ENCODE peak calls at places on chromosomes 6 and 20, in eight cellular contexts. B, G, H, Y, K, N, Q and W are unnamed samples.

GRCh38 chr6:150057501-150057951 is 11.4 kb downstream of the ULBP3 start:
- DNase-seq in K (no peak), Q (no peak), B (no peak), G (no peak), N (no peak), Y (no peak), H (no peak), W (no peak)

GRCh38 chr6:26538936-26539615 is 910 bp downstream of the HMGN4 start:
- DNase-seq in Q (no peak), Y (no peak), N (no peak), K (no peak), G (no peak), B (no peak), H (no peak), W (no peak)

GRCh38 chr6:50819527-50819905 is 845 bp downstream of the TFAP2B start:
- DNase-seq in N (no peak), K (no peak), Y (peak), B (no peak), H (peak), G (no peak), Q (peak), W (no peak)

GRCh38 chr20:63586797-63587196 is 12.8 kb upstream of the HELZ2 start:
- DNase-seq in Q (no peak), H (no peak), N (no peak), G (no peak), Y (no peak), K (no peak), B (no peak), W (no peak)

GRCh38 chr6:127117979-127118504 is 429 bp upstream of the RSPO3 start:
- DNase-seq in B (peak), Y (no peak), H (no peak), Q (peak), G (no peak), N (no peak), K (no peak), W (no peak)

GRCh38 chr6:2688416-2689064 is 62.2 kb downstream of the MYLK4 start:
- DNase-seq in B (no peak), Q (no peak), N (peak), K (peak), H (no peak), G (no peak), Y (peak), W (peak)

GRCh38 chr20:62953839-62954703 is 1.6 kb downstream of the SLC17A9 start:
- DNase-seq in K (peak), Q (no peak), G (peak), Y (peak), H (peak), N (peak), B (peak), W (peak)

GRCh38 chr6:42727627-42728026 is 5.2 kb upstream of the PRPH2 start:
- DNase-seq in G (no peak), Q (no peak), H (no peak), N (no peak), B (peak), K (no peak), Y (no peak), W (no peak)

GRCh38 chr20:11686900-11687543 is 230.7 kb upstream of the BTBD3 start:
- DNase-seq in Y (peak), G (peak), H (no peak), K (peak), Q (peak), B (peak), N (peak), W (no peak)

GRCh38 chr6:7446644-7447325 is 57.2 kb downstream of the RIOK1 start:
- DNase-seq in H (no peak), B (peak), N (no peak), K (no peak), G (no peak), Y (no peak), Q (no peak), W (no peak)

GRCh38 chr6:39102821-39103136 is 12.2 kb downstream of the SAYSD1 start:
- DNase-seq in N (no peak), H (no peak), K (no peak), B (no peak), G (no peak), Q (no peak), Y (no peak), W (no peak)

GRCh38 chr6:10526156-10526555 is 5.0 kb downstream of the GCNT2 start:
- DNase-seq in H (no peak), B (no peak), G (no peak), N (peak), K (no peak), Y (no peak), Q (no peak), W (no peak)

DNA sequence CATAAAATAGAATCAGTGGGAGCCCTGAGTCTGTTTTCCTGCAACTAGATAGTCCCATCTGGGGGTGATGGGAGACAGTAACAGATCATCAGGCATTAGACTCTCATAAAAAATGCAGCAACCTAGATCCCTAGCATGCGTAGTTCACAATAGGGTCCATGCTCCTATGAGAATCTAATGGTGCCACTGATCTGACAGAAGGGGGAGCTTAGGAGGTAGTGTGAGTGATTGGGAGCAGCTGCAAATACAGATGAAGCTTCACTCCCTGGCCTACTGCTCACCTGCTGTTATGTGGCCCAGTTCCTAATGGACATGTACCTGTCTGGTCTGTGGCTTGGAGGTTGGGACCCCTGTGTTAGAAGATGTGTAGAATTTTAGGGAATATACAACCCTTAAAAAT is 904.5 kb upstream of the EPHA7 start:
- DNase-seq in N (no peak), Q (no peak), H (no peak), B (no peak), Y (no peak), K (no peak), G (no peak), W (no peak)
- TF ChIP-seq CTCF in N (no peak), Q (no peak), H (peak), B (no peak), Y (no peak), K (no peak), G (peak), W (no peak)

GRCh38 chr6:46677314-46677654 is 10.4 kb upstream of the TDRD6 start:
- DNase-seq in B (no peak), H (no peak), K (no peak), Q (no peak), N (no peak), Y (no peak), G (no peak), W (no peak)
- TF ChIP-seq CTCF in B (no peak), H (peak), K (peak), Q (no peak), N (peak), Y (peak), G (no peak), W (no peak)

GRCh38 chr20:46558511-46558959 is 8.1 kb upstream of the OCSTAMP start:
- DNase-seq in N (peak), H (no peak), K (peak), G (no peak), Q (no peak), B (no peak), Y (peak), W (peak)

GRCh38 chr20:46559001-46559400 is 8.5 kb upstream of the OCSTAMP start:
- DNase-seq in B (no peak), G (no peak), H (no peak), Q (no peak), Y (no peak), K (no peak), N (no peak), W (no peak)

GRCh38 chr20:46562009-46562372 is 11.5 kb upstream of the OCSTAMP start:
- DNase-seq in Q (no peak), H (no peak), K (no peak), B (no peak), N (no peak), Y (no peak), G (no peak), W (no peak)

GRCh38 chr20:46557231-46557956 is 6.9 kb upstream of the OCSTAMP start:
- DNase-seq in K (peak), Y (peak), G (no peak), N (no peak), H (no peak), Q (no peak), B (no peak), W (peak)

GRCh38 chr20:46559685-46560440 is 9.4 kb upstream of the OCSTAMP start:
- DNase-seq in Y (no peak), B (no peak), G (no peak), K (no peak), N (no peak), H (no peak), Q (no peak), W (no peak)
- TF ChIP-seq CTCF in Y (no peak), B (no peak), G (peak), K (peak), N (no peak), H (no peak), Q (no peak), W (peak)

DNA sequence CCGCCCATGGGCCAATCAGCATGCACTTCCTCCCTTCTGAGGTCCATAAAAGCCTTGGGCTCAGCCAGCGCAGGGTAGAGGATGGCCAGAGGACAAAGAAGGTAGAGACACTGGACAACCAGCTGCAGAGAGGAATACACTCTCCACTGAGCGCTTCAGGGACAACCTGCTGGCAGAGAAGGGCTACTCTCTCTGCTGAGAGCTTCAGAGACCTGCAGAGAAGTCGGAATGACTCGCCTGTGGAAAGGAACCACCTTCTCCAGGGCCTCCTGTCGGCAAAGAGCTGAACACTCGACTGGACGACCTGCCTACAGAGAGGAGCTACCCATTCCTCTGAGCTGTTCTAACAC is 31.4 kb upstream of the SLA2 start:
- DNase-seq in K (no peak), N (no peak), H (no peak), B (no peak), Y (no peak), G (no peak), Q (no peak), W (no peak)
- TF ChIP-seq CTCF in K (no peak), N (no peak), H (peak), B (no peak), Y (no peak), G (no peak), Q (no peak), W (no peak)

DNA sequence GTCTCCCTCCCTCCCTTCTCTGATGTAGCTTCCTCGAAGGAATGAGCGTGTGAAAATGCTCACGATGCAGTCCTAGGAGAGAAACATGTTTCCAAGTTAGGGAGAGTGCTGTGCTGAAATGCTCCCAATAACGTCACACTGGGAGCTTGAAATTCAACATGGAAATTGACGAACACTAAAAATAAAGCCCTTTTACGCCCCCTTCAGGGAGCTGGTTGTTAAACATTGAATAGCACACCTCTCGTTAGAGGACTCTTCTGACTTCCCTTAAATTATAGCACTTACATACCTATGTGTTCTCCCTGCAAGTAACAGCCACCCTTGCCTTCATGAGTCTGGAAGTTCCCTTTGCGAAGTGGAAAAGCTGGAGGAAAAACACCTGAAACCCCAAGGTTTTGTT is 88.6 kb downstream of the BFSP1 start:
- DNase-seq in G (no peak), K (no peak), H (no peak), Y (no peak), Q (no peak), B (no peak), N (no peak), W (no peak)
- TF ChIP-seq CTCF in G (no peak), K (no peak), H (peak), Y (no peak), Q (no peak), B (no peak), N (no peak), W (peak)

GRCh38 chr20:4295226-4295625 is 279.9 kb upstream of the RNF24 start:
- DNase-seq in Y (no peak), Q (no peak), N (no peak), B (no peak), K (no peak), G (no peak), H (no peak), W (no peak)

DNA sequence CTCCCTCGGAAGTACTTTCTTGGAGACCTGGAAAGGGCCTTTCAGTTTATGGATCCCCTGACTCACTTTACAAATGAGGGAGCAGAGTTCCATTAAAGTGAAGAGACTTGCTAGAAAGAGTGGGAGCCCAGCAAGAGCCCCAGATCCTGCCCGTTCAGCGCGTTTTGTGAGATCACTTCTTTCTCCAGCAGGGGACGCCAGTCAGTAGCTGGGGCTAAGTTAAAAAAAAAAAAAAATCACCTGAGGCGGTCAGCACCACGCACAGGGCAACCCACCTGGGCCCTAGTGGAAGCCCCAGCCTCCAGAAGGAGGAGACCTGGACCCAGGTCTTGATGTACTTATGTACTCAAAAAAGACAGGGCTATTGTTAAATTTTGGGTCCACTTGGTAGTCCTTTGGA is 274.5 kb upstream of the RNF24 start:
- DNase-seq in G (no peak), K (no peak), N (no peak), B (no peak), Q (no peak), H (no peak), Y (no peak), W (no peak)
- TF ChIP-seq CTCF in G (no peak), K (no peak), N (no peak), B (no peak), Q (no peak), H (no peak), Y (peak), W (peak)

GRCh38 chr20:20237093-20237959 is 130.6 kb upstream of the INSM1 start:
- DNase-seq in Q (peak), K (peak), B (no peak), N (no peak), H (peak), G (no peak), Y (peak), W (peak)
- TF ChIP-seq CTCF in Q (peak), K (peak), B (peak), N (peak), H (peak), G (peak), Y (peak), W (peak)

GRCh38 chr6:110933913-110934312 is 24.6 kb upstream of the GTF3C6 start:
- DNase-seq in G (no peak), N (no peak), Q (no peak), B (no peak), Y (no peak), H (no peak), K (no peak), W (no peak)

GRCh38 chr6:110938176-110938575 is 20.3 kb upstream of the GTF3C6 start:
- DNase-seq in G (no peak), Q (no peak), N (peak), H (no peak), K (peak), Y (no peak), B (no peak), W (no peak)

GRCh38 chr6:110939429-110939828 is 19.1 kb upstream of the GTF3C6 start:
- DNase-seq in G (no peak), K (no peak), H (no peak), N (no peak), B (no peak), Q (no peak), Y (no peak), W (no peak)

GRCh38 chr6:110934499-110934898 is 24.0 kb upstream of the GTF3C6 start:
- DNase-seq in B (no peak), Y (no peak), N (no peak), G (no peak), K (no peak), Q (no peak), H (no peak), W (no peak)

DNA sequence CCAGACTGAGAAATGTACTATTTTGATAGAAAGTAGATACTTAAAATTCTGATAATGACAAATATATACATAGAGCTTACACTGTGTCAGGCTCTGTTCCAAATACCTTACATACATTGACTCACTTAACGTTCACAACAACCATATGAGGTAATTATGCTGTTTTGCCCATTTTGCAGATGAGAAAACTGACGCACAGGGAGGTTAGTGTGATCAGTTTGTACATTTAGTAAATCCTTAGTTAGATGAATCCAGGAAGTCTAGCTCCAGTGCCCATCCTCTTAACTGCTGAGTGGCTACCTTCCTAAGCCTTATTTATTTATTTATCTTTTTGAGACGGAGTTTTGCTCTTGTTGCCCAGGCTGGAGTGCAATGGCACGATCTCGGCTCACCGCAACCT is 23.3 kb upstream of the GTF3C6 start:
- DNase-seq in N (no peak), Q (no peak), G (no peak), B (no peak), H (no peak), K (no peak), Y (no peak), W (no peak)
- TF ChIP-seq CTCF in N (no peak), Q (no peak), G (no peak), B (no peak), H (no peak), K (no peak), Y (no peak), W (no peak)

DNA sequence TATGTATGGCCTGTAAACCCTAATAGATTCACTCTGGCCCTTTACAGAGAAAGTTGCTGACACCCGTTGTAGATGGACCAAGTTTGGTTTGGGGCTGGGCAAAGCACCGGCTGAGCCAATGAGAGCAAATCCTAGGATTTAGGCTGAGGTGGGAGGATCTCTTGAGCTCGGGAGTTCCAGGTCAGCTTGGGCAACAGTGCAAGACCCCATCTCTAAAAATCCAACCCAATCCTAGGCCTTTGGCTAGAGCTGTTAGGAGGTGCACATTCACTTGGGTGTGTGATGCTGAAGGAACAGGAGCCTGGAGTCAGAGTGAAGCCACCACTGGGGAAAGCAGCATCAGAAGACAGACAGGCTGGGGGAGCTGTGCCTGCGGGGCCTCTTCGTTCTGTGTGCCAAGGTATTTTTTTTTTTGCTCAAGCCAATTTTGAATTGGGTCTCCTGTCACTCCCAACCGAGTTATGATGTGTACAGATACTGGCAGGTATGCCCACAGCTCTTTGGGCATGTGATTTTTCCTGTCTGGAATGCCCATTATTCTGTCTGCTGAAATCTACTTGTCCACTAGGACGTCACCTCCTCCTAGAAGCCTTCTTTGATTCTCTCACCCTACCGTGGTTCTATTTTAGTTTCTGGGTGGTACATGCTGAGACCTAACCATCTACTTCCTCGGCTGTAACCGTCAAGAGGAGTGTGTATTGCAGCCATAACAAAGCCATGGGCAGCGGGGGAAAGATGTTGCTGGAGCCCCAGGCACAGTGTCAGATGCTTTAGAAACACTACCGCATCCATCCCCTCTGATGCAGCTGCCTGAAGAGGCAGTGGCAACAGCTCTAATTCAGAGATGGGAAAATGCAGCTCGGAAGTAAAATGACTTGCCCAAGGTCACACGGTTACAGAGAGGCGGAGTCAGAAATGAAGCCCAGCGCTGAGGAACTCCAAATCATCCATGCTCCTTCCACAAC is 54.0 kb downstream of the TTI1 start:
- DNase-seq in G (no peak), Q (no peak), N (no peak), K (no peak), Y (no peak), H (no peak), B (no peak), W (no peak)
- TF ChIP-seq CTCF in G (no peak), Q (no peak), N (no peak), K (no peak), Y (no peak), H (no peak), B (no peak), W (no peak)

DNA sequence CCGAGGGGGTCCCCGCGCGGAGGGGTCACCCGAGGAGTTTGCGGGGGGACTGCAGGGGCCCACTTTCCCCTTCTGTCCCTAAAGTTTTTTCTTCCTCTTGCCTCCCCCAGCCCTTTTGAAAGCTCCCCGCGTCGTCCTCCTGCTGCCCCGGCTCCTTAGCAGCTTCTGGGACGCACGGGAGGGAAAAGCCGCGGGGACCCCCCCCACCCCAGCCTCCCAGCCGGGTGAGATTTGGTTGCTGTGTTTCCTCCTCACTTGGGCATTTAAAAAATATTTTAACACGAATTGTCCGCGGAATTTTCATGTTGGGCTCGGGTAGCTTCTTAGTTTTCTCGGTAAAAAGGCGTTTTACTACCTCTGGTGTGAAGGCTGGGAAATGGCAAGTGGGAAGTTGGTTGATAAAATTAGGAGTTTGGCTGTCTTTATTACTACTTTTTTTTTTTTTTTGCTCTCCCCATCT is 614 bp downstream of the NCOA3 start:
- DNase-seq in N (no peak), B (no peak), Q (peak), G (no peak), Y (peak), K (peak), H (no peak), W (no peak)
- TF ChIP-seq CTCF in N (no peak), B (no peak), Q (no peak), G (no peak), Y (no peak), K (no peak), H (no peak), W (no peak)